ENCODE peak calls at places on chromosomes 16 and 17, in six cellular contexts. One of them, this sample, is unnamed.

GRCh38 chr16:48541108-48541786 is 68.7 kb downstream of the N4BP1 start:
- DNase-seq in fibroblast of lung: no peak
- DNase-seq in CD8-positive, alpha-beta memory T cell: no peak
- DNase-seq in substantia nigra: no peak
- DNase-seq in memory B cell: no peak
- DNase-seq in hepatocyte: no peak
- DNase-seq in this sample: no peak

GRCh38 chr16:4744758-4745569 is 10.6 kb downstream of the DNAAF8 start:
- DNase-seq in substantia nigra: no peak
- DNase-seq in fibroblast of lung: no peak
- DNase-seq in memory B cell: no peak
- DNase-seq in CD8-positive, alpha-beta memory T cell: no peak
- DNase-seq in hepatocyte: no peak
- DNase-seq in this sample: no peak

GRCh38 chr17:5011928-5012327 is 14.2 kb downstream of the KIF1C start:
- DNase-seq in fibroblast of lung: peak
- DNase-seq in substantia nigra: no peak
- DNase-seq in memory B cell: no peak
- DNase-seq in hepatocyte: no peak
- DNase-seq in CD8-positive, alpha-beta memory T cell: no peak
- DNase-seq in this sample: no peak

GRCh38 chr17:27332052-27332403 is 38.1 kb downstream of the WSB1 start:
- DNase-seq in fibroblast of lung: no peak
- DNase-seq in CD8-positive, alpha-beta memory T cell: no peak
- DNase-seq in memory B cell: no peak
- DNase-seq in hepatocyte: no peak
- DNase-seq in substantia nigra: no peak
- DNase-seq in this sample: no peak

GRCh38 chr16:87143661-87144121 is 173.5 kb downstream of the C16orf95 start:
- DNase-seq in substantia nigra: no peak
- DNase-seq in memory B cell: no peak
- DNase-seq in hepatocyte: no peak
- DNase-seq in CD8-positive, alpha-beta memory T cell: no peak
- DNase-seq in fibroblast of lung: no peak
- DNase-seq in this sample: no peak

GRCh38 chr17:30605027-30605426 is 127.8 kb downstream of the GOSR1 start:
- DNase-seq in fibroblast of lung: no peak
- DNase-seq in memory B cell: no peak
- DNase-seq in hepatocyte: no peak
- DNase-seq in CD8-positive, alpha-beta memory T cell: no peak
- DNase-seq in substantia nigra: no peak
- DNase-seq in this sample: no peak

GRCh38 chr16:60329110-60329509 is 1595.0 kb upstream of the GOT2 start:
- DNase-seq in memory B cell: no peak
- DNase-seq in fibroblast of lung: no peak
- DNase-seq in substantia nigra: no peak
- DNase-seq in hepatocyte: no peak
- DNase-seq in CD8-positive, alpha-beta memory T cell: no peak
- DNase-seq in this sample: no peak

GRCh38 chr16:89118361-89119061 is 24.9 kb downstream of the ACSF3 start:
- DNase-seq in memory B cell: no peak
- DNase-seq in hepatocyte: no peak
- DNase-seq in substantia nigra: no peak
- DNase-seq in CD8-positive, alpha-beta memory T cell: no peak
- DNase-seq in fibroblast of lung: no peak
- DNase-seq in this sample: no peak

GRCh38 chr16:73771196-73771595 is 525.4 kb upstream of the PSMD7 start:
- DNase-seq in memory B cell: no peak
- DNase-seq in substantia nigra: no peak
- DNase-seq in hepatocyte: no peak
- DNase-seq in CD8-positive, alpha-beta memory T cell: no peak
- DNase-seq in fibroblast of lung: peak
- DNase-seq in this sample: no peak

GRCh38 chr17:63542942-63543821 is 7.1 kb upstream of the DCAF7 start:
- DNase-seq in hepatocyte: peak
- DNase-seq in fibroblast of lung: no peak
- DNase-seq in memory B cell: no peak
- DNase-seq in substantia nigra: no peak
- DNase-seq in CD8-positive, alpha-beta memory T cell: no peak
- DNase-seq in this sample: no peak

GRCh38 chr17:82205720-82206508 is 6.7 kb downstream of the CCDC57 start:
- DNase-seq in fibroblast of lung: peak
- DNase-seq in CD8-positive, alpha-beta memory T cell: peak
- DNase-seq in hepatocyte: peak
- DNase-seq in memory B cell: peak
- DNase-seq in substantia nigra: peak
- DNase-seq in this sample: peak

GRCh38 chr17:82092995-82093751 is 4.9 kb downstream of the FASN start:
- DNase-seq in hepatocyte: no peak
- DNase-seq in memory B cell: no peak
- DNase-seq in substantia nigra: no peak
- DNase-seq in fibroblast of lung: no peak
- DNase-seq in CD8-positive, alpha-beta memory T cell: no peak
- DNase-seq in this sample: no peak

GRCh38 chr17:44922746-44923470 is 7.6 kb upstream of the GFAP start:
- DNase-seq in fibroblast of lung: no peak
- DNase-seq in substantia nigra: no peak
- DNase-seq in CD8-positive, alpha-beta memory T cell: no peak
- DNase-seq in memory B cell: no peak
- DNase-seq in hepatocyte: no peak
- DNase-seq in this sample: no peak

GRCh38 chr16:85395913-85396878 is 216.9 kb upstream of the GSE1 start:
- DNase-seq in memory B cell: no peak
- DNase-seq in CD8-positive, alpha-beta memory T cell: no peak
- DNase-seq in fibroblast of lung: peak
- DNase-seq in hepatocyte: no peak
- DNase-seq in substantia nigra: no peak
- DNase-seq in this sample: no peak

GRCh38 chr17:65418622-65419021 is 142.8 kb downstream of the AXIN2 start:
- DNase-seq in hepatocyte: no peak
- DNase-seq in CD8-positive, alpha-beta memory T cell: no peak
- DNase-seq in substantia nigra: peak
- DNase-seq in fibroblast of lung: no peak
- DNase-seq in memory B cell: no peak
- DNase-seq in this sample: no peak

GRCh38 chr16:85988723-85989313 is 89.9 kb downstream of the IRF8 start:
- DNase-seq in hepatocyte: no peak
- DNase-seq in substantia nigra: no peak
- DNase-seq in memory B cell: peak
- DNase-seq in fibroblast of lung: no peak
- DNase-seq in CD8-positive, alpha-beta memory T cell: no peak
- DNase-seq in this sample: no peak

GRCh38 chr17:57662021-57662420 is 83.1 kb downstream of the CCDC182 start:
- DNase-seq in memory B cell: no peak
- DNase-seq in substantia nigra: no peak
- DNase-seq in fibroblast of lung: no peak
- DNase-seq in CD8-positive, alpha-beta memory T cell: no peak
- DNase-seq in hepatocyte: no peak
- DNase-seq in this sample: no peak

GRCh38 chr16:49355923-49356665 is 17.5 kb upstream of the C16orf78 start:
- DNase-seq in memory B cell: no peak
- DNase-seq in fibroblast of lung: no peak
- DNase-seq in hepatocyte: no peak
- DNase-seq in substantia nigra: no peak
- DNase-seq in CD8-positive, alpha-beta memory T cell: no peak
- DNase-seq in this sample: no peak

GRCh38 chr17:78839762-78840529 is 668 bp downstream of the USP36 start:
- DNase-seq in substantia nigra: no peak
- DNase-seq in memory B cell: peak
- DNase-seq in hepatocyte: peak
- DNase-seq in CD8-positive, alpha-beta memory T cell: peak
- DNase-seq in fibroblast of lung: peak
- DNase-seq in this sample: no peak

GRCh38 chr17:61737820-61738219 is 125.5 kb downstream of the BRIP1 start:
- DNase-seq in fibroblast of lung: no peak
- DNase-seq in memory B cell: no peak
- DNase-seq in substantia nigra: no peak
- DNase-seq in CD8-positive, alpha-beta memory T cell: no peak
- DNase-seq in hepatocyte: no peak
- DNase-seq in this sample: no peak

GRCh38 chr16:3059041-3059722 is 6.3 kb upstream of the IL32 start:
- DNase-seq in memory B cell: peak
- DNase-seq in fibroblast of lung: peak
- DNase-seq in substantia nigra: peak
- DNase-seq in hepatocyte: peak
- DNase-seq in CD8-positive, alpha-beta memory T cell: peak
- DNase-seq in this sample: peak

GRCh38 chr16:15798671-15799070 is 58.2 kb downstream of the MYH11 start:
- DNase-seq in hepatocyte: no peak
- DNase-seq in memory B cell: no peak
- DNase-seq in CD8-positive, alpha-beta memory T cell: no peak
- DNase-seq in substantia nigra: no peak
- DNase-seq in fibroblast of lung: no peak
- DNase-seq in this sample: no peak

GRCh38 chr17:32536736-32537646 is 50.2 kb downstream of the CDK5R1 start:
- DNase-seq in hepatocyte: no peak
- DNase-seq in fibroblast of lung: peak
- DNase-seq in CD8-positive, alpha-beta memory T cell: no peak
- DNase-seq in substantia nigra: no peak
- DNase-seq in memory B cell: no peak
- DNase-seq in this sample: no peak

GRCh38 chr17:47847341-47848197 is 3.4 kb downstream of the SP6 start:
- DNase-seq in hepatocyte: no peak
- DNase-seq in CD8-positive, alpha-beta memory T cell: no peak
- DNase-seq in memory B cell: no peak
- DNase-seq in substantia nigra: no peak
- DNase-seq in fibroblast of lung: no peak
- DNase-seq in this sample: no peak

GRCh38 chr17:77875051-77875780 is 83.3 kb upstream of the TNRC6C start:
- DNase-seq in substantia nigra: no peak
- DNase-seq in CD8-positive, alpha-beta memory T cell: no peak
- DNase-seq in memory B cell: no peak
- DNase-seq in fibroblast of lung: peak
- DNase-seq in hepatocyte: no peak
- DNase-seq in this sample: no peak

GRCh38 chr16:79183571-79183970 is 417.0 kb downstream of the MAF start:
- DNase-seq in fibroblast of lung: no peak
- DNase-seq in memory B cell: no peak
- DNase-seq in hepatocyte: no peak
- DNase-seq in substantia nigra: no peak
- DNase-seq in CD8-positive, alpha-beta memory T cell: no peak
- DNase-seq in this sample: no peak

This sample was measured in caudate nucleus.